ENCODE peak calls at places on chromosomes 11 and 22, in five cellular contexts. P is neuronal stem cell, Y is mesenchymal stem cell, K is AG04450, O is T-cell. Q is an unnamed sample.
A peak's percentile ranks its signal among the peaks of the same experiment; 100 is the strongest.

GRCh38 chr11:69521461-69521860 is 40.0 kb downstream of the LINC01488 start:
- DNase-seq in P (no peak), Y (no peak), K (no peak), O (no peak), Q (no peak)

GRCh38 chr22:43572710-43573109 is 160.9 kb downstream of the MPPED1 start:
- DNase-seq in O (no peak), P (no peak), K (no peak), Y (no peak), Q (no peak)

GRCh38 chr11:119374632-119375394 is 6.7 kb downstream of the USP2 start:
- DNase-seq in K (no peak), O (no peak), P (no peak), Y (no peak), Q (no peak)

GRCh38 chr11:61861634-61862033 is 29.7 kb downstream of the FADS3 start:
- DNase-seq in O (no peak), P (no peak), Y (no peak), K (no peak), Q (no peak)

GRCh38 chr11:64638017-64638664 is 47.1 kb downstream of the SLC22A12 start:
- DNase-seq in O (no peak), P (no peak), K (no peak), Y (no peak), Q (no peak)

GRCh38 chr11:33773399-33774355 is 643 bp downstream of the FBXO3 start:
- DNase-seq in O (peak; percentile 23), K (no peak), Y (peak; percentile 24), P (no peak), Q (no peak)

GRCh38 chr11:80980221-80980620 is 1539.4 kb upstream of the TENM4 start:
- DNase-seq in Y (peak; percentile 69), K (peak; percentile 1), O (no peak), P (no peak), Q (no peak)

GRCh38 chr11:9210224-9210921 is 54.8 kb downstream of the DENND5A start:
- DNase-seq in K (no peak), O (no peak), P (no peak), Y (no peak), Q (no peak)

GRCh38 chr11:101974255-101974654 is 57.9 kb upstream of the ANGPTL5 start:
- DNase-seq in P (no peak), O (no peak), Y (peak; percentile 14), K (peak; percentile 7), Q (peak; percentile 16)

GRCh38 chr11:32434387-32435151 is 770 bp downstream of the WT1 start:
- DNase-seq in K (no peak), Y (no peak), P (no peak), O (no peak), Q (no peak)

GRCh38 chr22:33756508-33756949 is 163.7 kb downstream of the LARGE1 start:
- DNase-seq in Y (no peak), P (no peak), O (no peak), K (no peak), Q (no peak)

GRCh38 chr11:119356349-119357031 is 10.0 kb upstream of the MFRP start:
- DNase-seq in O (peak; percentile 60), K (no peak), Y (peak; percentile 81), P (peak; percentile 72), Q (no peak)

GRCh38 chr11:538431-539051 is 1.2 kb downstream of the LRRC56 start:
- DNase-seq in O (no peak), Y (no peak), K (no peak), P (no peak), Q (no peak)

GRCh38 chr11:130050272-130050671 is 19.4 kb upstream of the APLP2 start:
- DNase-seq in O (no peak), Y (peak; percentile 42), P (no peak), K (no peak), Q (no peak)

GRCh38 chr11:65739022-65739421 is 18.4 kb upstream of the RNASEH2C start:
- DNase-seq in K (no peak), O (no peak), Y (no peak), P (no peak), Q (no peak)

GRCh38 chr22:49576241-49577141 is 251.2 kb downstream of the BRD1 start:
- DNase-seq in K (no peak), P (no peak), O (no peak), Y (no peak), Q (no peak)

GRCh38 chr11:64902102-64902900 is 14.7 kb downstream of the ATG2A start:
- DNase-seq in Y (no peak), O (no peak), K (no peak), P (no peak), Q (no peak)

Q was measured in AG09309.